ENCODE peak calls at places on chromosomes 13 and 19, in eight cellular contexts. One of them, this sample, is unnamed.

GRCh38 chr19:13817615-13818371 is 22.6 kb downstream of the ZSWIM4 start:
- DNase-seq in fibroblast of pulmonary artery: no peak
- DNase-seq in cardiac muscle cell: peak
- DNase-seq in progenitor cell of endocrine pancreas: peak
- DNase-seq in activated CD4-positive, alpha-beta T cell treated with anti-CD3 and anti-CD28 coated beads, Interleukin-2, amount 10 ng/mL, durations not matched to agents 7 days and 5 days: peak
- DNase-seq in activated T-helper 1 cell treated with anti-CD3 and anti-CD28 coated beads, Interleukin-12 subunit alpha, Interleukin-12 subunit beta, Interleukin-2, Interleukin-4 antibody, amounts not matched to agents 30 ng/mL and 10 ng/mL and 1 ng/mL, durations not matched to agents 14 hours and 24 hours and 36 hours: no peak
- DNase-seq in cerebellar nuclear complex: no peak
- DNase-seq in HS-5: no peak
- DNase-seq in this sample: no peak

GRCh38 chr13:75685239-75685697 is 49.1 kb downstream of the LMO7 start:
- DNase-seq in fibroblast of pulmonary artery: peak
- DNase-seq in cardiac muscle cell: no peak
- DNase-seq in progenitor cell of endocrine pancreas: no peak
- DNase-seq in activated CD4-positive, alpha-beta T cell treated with anti-CD3 and anti-CD28 coated beads, Interleukin-2, amount 10 ng/mL, durations not matched to agents 7 days and 5 days: no peak
- DNase-seq in activated T-helper 1 cell treated with anti-CD3 and anti-CD28 coated beads, Interleukin-12 subunit alpha, Interleukin-12 subunit beta, Interleukin-2, Interleukin-4 antibody, amounts not matched to agents 30 ng/mL and 10 ng/mL and 1 ng/mL, durations not matched to agents 14 hours and 24 hours and 36 hours: no peak
- DNase-seq in cerebellar nuclear complex: no peak
- DNase-seq in HS-5: no peak
- DNase-seq in this sample: peak

GRCh38 chr13:40230833-40231266 is 435.6 kb downstream of the FOXO1 start:
- DNase-seq in fibroblast of pulmonary artery: peak
- DNase-seq in cardiac muscle cell: no peak
- DNase-seq in progenitor cell of endocrine pancreas: no peak
- DNase-seq in activated CD4-positive, alpha-beta T cell treated with anti-CD3 and anti-CD28 coated beads, Interleukin-2, amount 10 ng/mL, durations not matched to agents 7 days and 5 days: no peak
- DNase-seq in activated T-helper 1 cell treated with anti-CD3 and anti-CD28 coated beads, Interleukin-12 subunit alpha, Interleukin-12 subunit beta, Interleukin-2, Interleukin-4 antibody, amounts not matched to agents 30 ng/mL and 10 ng/mL and 1 ng/mL, durations not matched to agents 14 hours and 24 hours and 36 hours: no peak
- DNase-seq in cerebellar nuclear complex: no peak
- DNase-seq in HS-5: no peak
- DNase-seq in this sample: no peak

GRCh38 chr13:83065136-83065535 is 817.1 kb downstream of the SLITRK1 start:
- DNase-seq in fibroblast of pulmonary artery: peak
- DNase-seq in cardiac muscle cell: no peak
- DNase-seq in progenitor cell of endocrine pancreas: no peak
- DNase-seq in activated CD4-positive, alpha-beta T cell treated with anti-CD3 and anti-CD28 coated beads, Interleukin-2, amount 10 ng/mL, durations not matched to agents 7 days and 5 days: no peak
- DNase-seq in activated T-helper 1 cell treated with anti-CD3 and anti-CD28 coated beads, Interleukin-12 subunit alpha, Interleukin-12 subunit beta, Interleukin-2, Interleukin-4 antibody, amounts not matched to agents 30 ng/mL and 10 ng/mL and 1 ng/mL, durations not matched to agents 14 hours and 24 hours and 36 hours: no peak
- DNase-seq in cerebellar nuclear complex: no peak
- DNase-seq in HS-5: no peak
- DNase-seq in this sample: peak

GRCh38 chr13:20274466-20274865 is 42.3 kb upstream of the GJB6 start:
- DNase-seq in fibroblast of pulmonary artery: no peak
- DNase-seq in cardiac muscle cell: no peak
- DNase-seq in progenitor cell of endocrine pancreas: no peak
- DNase-seq in activated CD4-positive, alpha-beta T cell treated with anti-CD3 and anti-CD28 coated beads, Interleukin-2, amount 10 ng/mL, durations not matched to agents 7 days and 5 days: no peak
- DNase-seq in activated T-helper 1 cell treated with anti-CD3 and anti-CD28 coated beads, Interleukin-12 subunit alpha, Interleukin-12 subunit beta, Interleukin-2, Interleukin-4 antibody, amounts not matched to agents 30 ng/mL and 10 ng/mL and 1 ng/mL, durations not matched to agents 14 hours and 24 hours and 36 hours: no peak
- DNase-seq in cerebellar nuclear complex: no peak
- DNase-seq in HS-5: no peak
- DNase-seq in this sample: peak

GRCh38 chr19:12664406-12665280 is 1.9 kb downstream of the MAN2B1 start:
- DNase-seq in fibroblast of pulmonary artery: no peak
- DNase-seq in cardiac muscle cell: peak
- DNase-seq in progenitor cell of endocrine pancreas: no peak
- DNase-seq in activated CD4-positive, alpha-beta T cell treated with anti-CD3 and anti-CD28 coated beads, Interleukin-2, amount 10 ng/mL, durations not matched to agents 7 days and 5 days: no peak
- DNase-seq in activated T-helper 1 cell treated with anti-CD3 and anti-CD28 coated beads, Interleukin-12 subunit alpha, Interleukin-12 subunit beta, Interleukin-2, Interleukin-4 antibody, amounts not matched to agents 30 ng/mL and 10 ng/mL and 1 ng/mL, durations not matched to agents 14 hours and 24 hours and 36 hours: no peak
- DNase-seq in cerebellar nuclear complex: no peak
- DNase-seq in HS-5: no peak
- DNase-seq in this sample: no peak

GRCh38 chr19:17095141-17095919 is 19.8 kb downstream of the MYO9B start:
- DNase-seq in fibroblast of pulmonary artery: peak
- DNase-seq in cardiac muscle cell: no peak
- DNase-seq in progenitor cell of endocrine pancreas: no peak
- DNase-seq in activated CD4-positive, alpha-beta T cell treated with anti-CD3 and anti-CD28 coated beads, Interleukin-2, amount 10 ng/mL, durations not matched to agents 7 days and 5 days: no peak
- DNase-seq in activated T-helper 1 cell treated with anti-CD3 and anti-CD28 coated beads, Interleukin-12 subunit alpha, Interleukin-12 subunit beta, Interleukin-2, Interleukin-4 antibody, amounts not matched to agents 30 ng/mL and 10 ng/mL and 1 ng/mL, durations not matched to agents 14 hours and 24 hours and 36 hours: no peak
- DNase-seq in cerebellar nuclear complex: no peak
- DNase-seq in HS-5: no peak
- DNase-seq in this sample: no peak

GRCh38 chr13:100883453-100883852 is 208.9 kb upstream of the TMTC4 start:
- DNase-seq in fibroblast of pulmonary artery: no peak
- DNase-seq in cardiac muscle cell: no peak
- DNase-seq in progenitor cell of endocrine pancreas: no peak
- DNase-seq in activated CD4-positive, alpha-beta T cell treated with anti-CD3 and anti-CD28 coated beads, Interleukin-2, amount 10 ng/mL, durations not matched to agents 7 days and 5 days: no peak
- DNase-seq in activated T-helper 1 cell treated with anti-CD3 and anti-CD28 coated beads, Interleukin-12 subunit alpha, Interleukin-12 subunit beta, Interleukin-2, Interleukin-4 antibody, amounts not matched to agents 30 ng/mL and 10 ng/mL and 1 ng/mL, durations not matched to agents 14 hours and 24 hours and 36 hours: no peak
- DNase-seq in cerebellar nuclear complex: no peak
- DNase-seq in HS-5: no peak
- DNase-seq in this sample: no peak

GRCh38 chr13:97262058-97262457 is 39.9 kb downstream of the MBNL2 start:
- DNase-seq in fibroblast of pulmonary artery: no peak
- DNase-seq in cardiac muscle cell: no peak
- DNase-seq in progenitor cell of endocrine pancreas: no peak
- DNase-seq in activated CD4-positive, alpha-beta T cell treated with anti-CD3 and anti-CD28 coated beads, Interleukin-2, amount 10 ng/mL, durations not matched to agents 7 days and 5 days: no peak
- DNase-seq in activated T-helper 1 cell treated with anti-CD3 and anti-CD28 coated beads, Interleukin-12 subunit alpha, Interleukin-12 subunit beta, Interleukin-2, Interleukin-4 antibody, amounts not matched to agents 30 ng/mL and 10 ng/mL and 1 ng/mL, durations not matched to agents 14 hours and 24 hours and 36 hours: no peak
- DNase-seq in cerebellar nuclear complex: no peak
- DNase-seq in HS-5: no peak
- DNase-seq in this sample: no peak

GRCh38 chr13:54750521-54750920 is 1721.9 kb downstream of the OLFM4 start:
- DNase-seq in fibroblast of pulmonary artery: no peak
- DNase-seq in cardiac muscle cell: peak
- DNase-seq in progenitor cell of endocrine pancreas: no peak
- DNase-seq in activated CD4-positive, alpha-beta T cell treated with anti-CD3 and anti-CD28 coated beads, Interleukin-2, amount 10 ng/mL, durations not matched to agents 7 days and 5 days: no peak
- DNase-seq in activated T-helper 1 cell treated with anti-CD3 and anti-CD28 coated beads, Interleukin-12 subunit alpha, Interleukin-12 subunit beta, Interleukin-2, Interleukin-4 antibody, amounts not matched to agents 30 ng/mL and 10 ng/mL and 1 ng/mL, durations not matched to agents 14 hours and 24 hours and 36 hours: no peak
- DNase-seq in cerebellar nuclear complex: no peak
- DNase-seq in HS-5: no peak
- DNase-seq in this sample: no peak

GRCh38 chr19:6220385-6221191 is 59.2 kb downstream of the MLLT1 start:
- DNase-seq in fibroblast of pulmonary artery: peak
- DNase-seq in cardiac muscle cell: no peak
- DNase-seq in progenitor cell of endocrine pancreas: no peak
- DNase-seq in activated CD4-positive, alpha-beta T cell treated with anti-CD3 and anti-CD28 coated beads, Interleukin-2, amount 10 ng/mL, durations not matched to agents 7 days and 5 days: no peak
- DNase-seq in activated T-helper 1 cell treated with anti-CD3 and anti-CD28 coated beads, Interleukin-12 subunit alpha, Interleukin-12 subunit beta, Interleukin-2, Interleukin-4 antibody, amounts not matched to agents 30 ng/mL and 10 ng/mL and 1 ng/mL, durations not matched to agents 14 hours and 24 hours and 36 hours: no peak
- DNase-seq in cerebellar nuclear complex: no peak
- DNase-seq in HS-5: no peak
- DNase-seq in this sample: no peak

GRCh38 chr19:6480843-6481415 is 658 bp downstream of the DENND1C start:
- DNase-seq in fibroblast of pulmonary artery: no peak
- DNase-seq in cardiac muscle cell: no peak
- DNase-seq in progenitor cell of endocrine pancreas: no peak
- DNase-seq in activated CD4-positive, alpha-beta T cell treated with anti-CD3 and anti-CD28 coated beads, Interleukin-2, amount 10 ng/mL, durations not matched to agents 7 days and 5 days: peak
- DNase-seq in activated T-helper 1 cell treated with anti-CD3 and anti-CD28 coated beads, Interleukin-12 subunit alpha, Interleukin-12 subunit beta, Interleukin-2, Interleukin-4 antibody, amounts not matched to agents 30 ng/mL and 10 ng/mL and 1 ng/mL, durations not matched to agents 14 hours and 24 hours and 36 hours: no peak
- DNase-seq in cerebellar nuclear complex: no peak
- DNase-seq in HS-5: no peak
- DNase-seq in this sample: no peak

GRCh38 chr13:59425211-59425721 is 738.5 kb downstream of the DIAPH3 start:
- DNase-seq in fibroblast of pulmonary artery: peak
- DNase-seq in cardiac muscle cell: no peak
- DNase-seq in progenitor cell of endocrine pancreas: no peak
- DNase-seq in activated CD4-positive, alpha-beta T cell treated with anti-CD3 and anti-CD28 coated beads, Interleukin-2, amount 10 ng/mL, durations not matched to agents 7 days and 5 days: no peak
- DNase-seq in activated T-helper 1 cell treated with anti-CD3 and anti-CD28 coated beads, Interleukin-12 subunit alpha, Interleukin-12 subunit beta, Interleukin-2, Interleukin-4 antibody, amounts not matched to agents 30 ng/mL and 10 ng/mL and 1 ng/mL, durations not matched to agents 14 hours and 24 hours and 36 hours: no peak
- DNase-seq in cerebellar nuclear complex: no peak
- DNase-seq in HS-5: peak
- DNase-seq in this sample: no peak

GRCh38 chr13:26425439-26426358 is 131.8 kb upstream of the WASF3 start:
- DNase-seq in fibroblast of pulmonary artery: peak
- DNase-seq in cardiac muscle cell: no peak
- DNase-seq in progenitor cell of endocrine pancreas: no peak
- DNase-seq in activated CD4-positive, alpha-beta T cell treated with anti-CD3 and anti-CD28 coated beads, Interleukin-2, amount 10 ng/mL, durations not matched to agents 7 days and 5 days: no peak
- DNase-seq in activated T-helper 1 cell treated with anti-CD3 and anti-CD28 coated beads, Interleukin-12 subunit alpha, Interleukin-12 subunit beta, Interleukin-2, Interleukin-4 antibody, amounts not matched to agents 30 ng/mL and 10 ng/mL and 1 ng/mL, durations not matched to agents 14 hours and 24 hours and 36 hours: no peak
- DNase-seq in cerebellar nuclear complex: no peak
- DNase-seq in HS-5: no peak
- DNase-seq in this sample: no peak

GRCh38 chr13:113479179-113479578 is 11.3 kb downstream of the DCUN1D2 start:
- DNase-seq in fibroblast of pulmonary artery: no peak
- DNase-seq in cardiac muscle cell: no peak
- DNase-seq in progenitor cell of endocrine pancreas: no peak
- DNase-seq in activated CD4-positive, alpha-beta T cell treated with anti-CD3 and anti-CD28 coated beads, Interleukin-2, amount 10 ng/mL, durations not matched to agents 7 days and 5 days: no peak
- DNase-seq in activated T-helper 1 cell treated with anti-CD3 and anti-CD28 coated beads, Interleukin-12 subunit alpha, Interleukin-12 subunit beta, Interleukin-2, Interleukin-4 antibody, amounts not matched to agents 30 ng/mL and 10 ng/mL and 1 ng/mL, durations not matched to agents 14 hours and 24 hours and 36 hours: no peak
- DNase-seq in cerebellar nuclear complex: no peak
- DNase-seq in HS-5: no peak
- DNase-seq in this sample: no peak

GRCh38 chr19:11373166-11373884 is 1.1 kb upstream of the SWSAP1 start:
- DNase-seq in fibroblast of pulmonary artery: peak
- DNase-seq in cardiac muscle cell: peak
- DNase-seq in progenitor cell of endocrine pancreas: peak
- DNase-seq in activated CD4-positive, alpha-beta T cell treated with anti-CD3 and anti-CD28 coated beads, Interleukin-2, amount 10 ng/mL, durations not matched to agents 7 days and 5 days: no peak
- DNase-seq in activated T-helper 1 cell treated with anti-CD3 and anti-CD28 coated beads, Interleukin-12 subunit alpha, Interleukin-12 subunit beta, Interleukin-2, Interleukin-4 antibody, amounts not matched to agents 30 ng/mL and 10 ng/mL and 1 ng/mL, durations not matched to agents 14 hours and 24 hours and 36 hours: no peak
- DNase-seq in cerebellar nuclear complex: no peak
- DNase-seq in HS-5: no peak
- DNase-seq in this sample: no peak

GRCh38 chr19:4376991-4377781 is 23.2 kb downstream of the SH3GL1 start:
- DNase-seq in fibroblast of pulmonary artery: no peak
- DNase-seq in cardiac muscle cell: no peak
- DNase-seq in progenitor cell of endocrine pancreas: no peak
- DNase-seq in activated CD4-positive, alpha-beta T cell treated with anti-CD3 and anti-CD28 coated beads, Interleukin-2, amount 10 ng/mL, durations not matched to agents 7 days and 5 days: no peak
- DNase-seq in activated T-helper 1 cell treated with anti-CD3 and anti-CD28 coated beads, Interleukin-12 subunit alpha, Interleukin-12 subunit beta, Interleukin-2, Interleukin-4 antibody, amounts not matched to agents 30 ng/mL and 10 ng/mL and 1 ng/mL, durations not matched to agents 14 hours and 24 hours and 36 hours: no peak
- DNase-seq in cerebellar nuclear complex: no peak
- DNase-seq in HS-5: no peak
- DNase-seq in this sample: peak

GRCh38 chr19:15107056-15108010 is at the start of gene SYDE1:
- DNase-seq in fibroblast of pulmonary artery: peak
- DNase-seq in cardiac muscle cell: peak
- DNase-seq in progenitor cell of endocrine pancreas: no peak
- DNase-seq in activated CD4-positive, alpha-beta T cell treated with anti-CD3 and anti-CD28 coated beads, Interleukin-2, amount 10 ng/mL, durations not matched to agents 7 days and 5 days: no peak
- DNase-seq in activated T-helper 1 cell treated with anti-CD3 and anti-CD28 coated beads, Interleukin-12 subunit alpha, Interleukin-12 subunit beta, Interleukin-2, Interleukin-4 antibody, amounts not matched to agents 30 ng/mL and 10 ng/mL and 1 ng/mL, durations not matched to agents 14 hours and 24 hours and 36 hours: no peak
- DNase-seq in cerebellar nuclear complex: no peak
- DNase-seq in HS-5: peak
- DNase-seq in this sample: peak

GRCh38 chr19:10968527-10969081 is 7.8 kb downstream of the SMARCA4 start:
- DNase-seq in fibroblast of pulmonary artery: no peak
- DNase-seq in cardiac muscle cell: no peak
- DNase-seq in progenitor cell of endocrine pancreas: no peak
- DNase-seq in activated CD4-positive, alpha-beta T cell treated with anti-CD3 and anti-CD28 coated beads, Interleukin-2, amount 10 ng/mL, durations not matched to agents 7 days and 5 days: no peak
- DNase-seq in activated T-helper 1 cell treated with anti-CD3 and anti-CD28 coated beads, Interleukin-12 subunit alpha, Interleukin-12 subunit beta, Interleukin-2, Interleukin-4 antibody, amounts not matched to agents 30 ng/mL and 10 ng/mL and 1 ng/mL, durations not matched to agents 14 hours and 24 hours and 36 hours: no peak
- DNase-seq in cerebellar nuclear complex: no peak
- DNase-seq in HS-5: no peak
- DNase-seq in this sample: no peak

GRCh38 chr13:113401452-113402415 is 37.8 kb upstream of the GRTP1 start:
- DNase-seq in fibroblast of pulmonary artery: no peak
- DNase-seq in cardiac muscle cell: no peak
- DNase-seq in progenitor cell of endocrine pancreas: no peak
- DNase-seq in activated CD4-positive, alpha-beta T cell treated with anti-CD3 and anti-CD28 coated beads, Interleukin-2, amount 10 ng/mL, durations not matched to agents 7 days and 5 days: no peak
- DNase-seq in activated T-helper 1 cell treated with anti-CD3 and anti-CD28 coated beads, Interleukin-12 subunit alpha, Interleukin-12 subunit beta, Interleukin-2, Interleukin-4 antibody, amounts not matched to agents 30 ng/mL and 10 ng/mL and 1 ng/mL, durations not matched to agents 14 hours and 24 hours and 36 hours: no peak
- DNase-seq in cerebellar nuclear complex: no peak
- DNase-seq in HS-5: no peak
- DNase-seq in this sample: no peak

GRCh38 chr19:48059331-48059730 is 15.5 kb upstream of the CABP5 start:
- DNase-seq in fibroblast of pulmonary artery: no peak
- DNase-seq in cardiac muscle cell: no peak
- DNase-seq in progenitor cell of endocrine pancreas: no peak
- DNase-seq in activated CD4-positive, alpha-beta T cell treated with anti-CD3 and anti-CD28 coated beads, Interleukin-2, amount 10 ng/mL, durations not matched to agents 7 days and 5 days: no peak
- DNase-seq in activated T-helper 1 cell treated with anti-CD3 and anti-CD28 coated beads, Interleukin-12 subunit alpha, Interleukin-12 subunit beta, Interleukin-2, Interleukin-4 antibody, amounts not matched to agents 30 ng/mL and 10 ng/mL and 1 ng/mL, durations not matched to agents 14 hours and 24 hours and 36 hours: no peak
- DNase-seq in cerebellar nuclear complex: no peak
- DNase-seq in HS-5: no peak
- DNase-seq in this sample: no peak

GRCh38 chr13:29676941-29677452 is 81.5 kb upstream of the SLC7A1 start:
- DNase-seq in fibroblast of pulmonary artery: no peak
- DNase-seq in cardiac muscle cell: no peak
- DNase-seq in progenitor cell of endocrine pancreas: no peak
- DNase-seq in activated CD4-positive, alpha-beta T cell treated with anti-CD3 and anti-CD28 coated beads, Interleukin-2, amount 10 ng/mL, durations not matched to agents 7 days and 5 days: no peak
- DNase-seq in activated T-helper 1 cell treated with anti-CD3 and anti-CD28 coated beads, Interleukin-12 subunit alpha, Interleukin-12 subunit beta, Interleukin-2, Interleukin-4 antibody, amounts not matched to agents 30 ng/mL and 10 ng/mL and 1 ng/mL, durations not matched to agents 14 hours and 24 hours and 36 hours: no peak
- DNase-seq in cerebellar nuclear complex: no peak
- DNase-seq in HS-5: no peak
- DNase-seq in this sample: peak

GRCh38 chr19:51688665-51689571 is 4.2 kb upstream of the SPACA6 start:
- DNase-seq in fibroblast of pulmonary artery: peak
- DNase-seq in cardiac muscle cell: peak
- DNase-seq in progenitor cell of endocrine pancreas: peak
- DNase-seq in activated CD4-positive, alpha-beta T cell treated with anti-CD3 and anti-CD28 coated beads, Interleukin-2, amount 10 ng/mL, durations not matched to agents 7 days and 5 days: no peak
- DNase-seq in activated T-helper 1 cell treated with anti-CD3 and anti-CD28 coated beads, Interleukin-12 subunit alpha, Interleukin-12 subunit beta, Interleukin-2, Interleukin-4 antibody, amounts not matched to agents 30 ng/mL and 10 ng/mL and 1 ng/mL, durations not matched to agents 14 hours and 24 hours and 36 hours: no peak
- DNase-seq in cerebellar nuclear complex: peak
- DNase-seq in HS-5: peak
- DNase-seq in this sample: peak

GRCh38 chr13:27920677-27921420 is 1.0 kb downstream of the PDX1 start:
- DNase-seq in fibroblast of pulmonary artery: peak
- DNase-seq in cardiac muscle cell: peak
- DNase-seq in progenitor cell of endocrine pancreas: no peak
- DNase-seq in activated CD4-positive, alpha-beta T cell treated with anti-CD3 and anti-CD28 coated beads, Interleukin-2, amount 10 ng/mL, durations not matched to agents 7 days and 5 days: no peak
- DNase-seq in activated T-helper 1 cell treated with anti-CD3 and anti-CD28 coated beads, Interleukin-12 subunit alpha, Interleukin-12 subunit beta, Interleukin-2, Interleukin-4 antibody, amounts not matched to agents 30 ng/mL and 10 ng/mL and 1 ng/mL, durations not matched to agents 14 hours and 24 hours and 36 hours: no peak
- DNase-seq in cerebellar nuclear complex: no peak
- DNase-seq in HS-5: no peak
- DNase-seq in this sample: no peak

GRCh38 chr13:99415851-99416331 is 85.4 kb upstream of the TM9SF2 start:
- DNase-seq in fibroblast of pulmonary artery: no peak
- DNase-seq in cardiac muscle cell: no peak
- DNase-seq in progenitor cell of endocrine pancreas: no peak
- DNase-seq in activated CD4-positive, alpha-beta T cell treated with anti-CD3 and anti-CD28 coated beads, Interleukin-2, amount 10 ng/mL, durations not matched to agents 7 days and 5 days: no peak
- DNase-seq in activated T-helper 1 cell treated with anti-CD3 and anti-CD28 coated beads, Interleukin-12 subunit alpha, Interleukin-12 subunit beta, Interleukin-2, Interleukin-4 antibody, amounts not matched to agents 30 ng/mL and 10 ng/mL and 1 ng/mL, durations not matched to agents 14 hours and 24 hours and 36 hours: no peak
- DNase-seq in cerebellar nuclear complex: no peak
- DNase-seq in HS-5: no peak
- DNase-seq in this sample: no peak

GRCh38 chr13:106526748-106527488 is 8.5 kb downstream of the EFNB2 start:
- DNase-seq in fibroblast of pulmonary artery: no peak
- DNase-seq in cardiac muscle cell: no peak
- DNase-seq in progenitor cell of endocrine pancreas: no peak
- DNase-seq in activated CD4-positive, alpha-beta T cell treated with anti-CD3 and anti-CD28 coated beads, Interleukin-2, amount 10 ng/mL, durations not matched to agents 7 days and 5 days: no peak
- DNase-seq in activated T-helper 1 cell treated with anti-CD3 and anti-CD28 coated beads, Interleukin-12 subunit alpha, Interleukin-12 subunit beta, Interleukin-2, Interleukin-4 antibody, amounts not matched to agents 30 ng/mL and 10 ng/mL and 1 ng/mL, durations not matched to agents 14 hours and 24 hours and 36 hours: no peak
- DNase-seq in cerebellar nuclear complex: no peak
- DNase-seq in HS-5: no peak
- DNase-seq in this sample: no peak

GRCh38 chr19:35037716-35038622 is 3.6 kb upstream of the HPN start:
- DNase-seq in fibroblast of pulmonary artery: peak
- DNase-seq in cardiac muscle cell: no peak
- DNase-seq in progenitor cell of endocrine pancreas: no peak
- DNase-seq in activated CD4-positive, alpha-beta T cell treated with anti-CD3 and anti-CD28 coated beads, Interleukin-2, amount 10 ng/mL, durations not matched to agents 7 days and 5 days: no peak
- DNase-seq in activated T-helper 1 cell treated with anti-CD3 and anti-CD28 coated beads, Interleukin-12 subunit alpha, Interleukin-12 subunit beta, Interleukin-2, Interleukin-4 antibody, amounts not matched to agents 30 ng/mL and 10 ng/mL and 1 ng/mL, durations not matched to agents 14 hours and 24 hours and 36 hours: no peak
- DNase-seq in cerebellar nuclear complex: peak
- DNase-seq in HS-5: no peak
- DNase-seq in this sample: no peak

GRCh38 chr13:80977168-80977567 is 636.2 kb upstream of the SPRY2 start:
- DNase-seq in fibroblast of pulmonary artery: no peak
- DNase-seq in cardiac muscle cell: no peak
- DNase-seq in progenitor cell of endocrine pancreas: no peak
- DNase-seq in activated CD4-positive, alpha-beta T cell treated with anti-CD3 and anti-CD28 coated beads, Interleukin-2, amount 10 ng/mL, durations not matched to agents 7 days and 5 days: no peak
- DNase-seq in activated T-helper 1 cell treated with anti-CD3 and anti-CD28 coated beads, Interleukin-12 subunit alpha, Interleukin-12 subunit beta, Interleukin-2, Interleukin-4 antibody, amounts not matched to agents 30 ng/mL and 10 ng/mL and 1 ng/mL, durations not matched to agents 14 hours and 24 hours and 36 hours: no peak
- DNase-seq in cerebellar nuclear complex: no peak
- DNase-seq in HS-5: no peak
- DNase-seq in this sample: peak

GRCh38 chr19:32450217-32450616 is 44.6 kb downstream of the DPY19L3 start:
- DNase-seq in fibroblast of pulmonary artery: no peak
- DNase-seq in cardiac muscle cell: no peak
- DNase-seq in progenitor cell of endocrine pancreas: no peak
- DNase-seq in activated CD4-positive, alpha-beta T cell treated with anti-CD3 and anti-CD28 coated beads, Interleukin-2, amount 10 ng/mL, durations not matched to agents 7 days and 5 days: no peak
- DNase-seq in activated T-helper 1 cell treated with anti-CD3 and anti-CD28 coated beads, Interleukin-12 subunit alpha, Interleukin-12 subunit beta, Interleukin-2, Interleukin-4 antibody, amounts not matched to agents 30 ng/mL and 10 ng/mL and 1 ng/mL, durations not matched to agents 14 hours and 24 hours and 36 hours: no peak
- DNase-seq in cerebellar nuclear complex: no peak
- DNase-seq in HS-5: no peak
- DNase-seq in this sample: no peak

GRCh38 chr19:30695171-30695875 is 323.1 kb downstream of the ZNF536 start:
- DNase-seq in fibroblast of pulmonary artery: no peak
- DNase-seq in cardiac muscle cell: peak
- DNase-seq in progenitor cell of endocrine pancreas: no peak
- DNase-seq in activated CD4-positive, alpha-beta T cell treated with anti-CD3 and anti-CD28 coated beads, Interleukin-2, amount 10 ng/mL, durations not matched to agents 7 days and 5 days: no peak
- DNase-seq in activated T-helper 1 cell treated with anti-CD3 and anti-CD28 coated beads, Interleukin-12 subunit alpha, Interleukin-12 subunit beta, Interleukin-2, Interleukin-4 antibody, amounts not matched to agents 30 ng/mL and 10 ng/mL and 1 ng/mL, durations not matched to agents 14 hours and 24 hours and 36 hours: no peak
- DNase-seq in cerebellar nuclear complex: no peak
- DNase-seq in HS-5: no peak
- DNase-seq in this sample: no peak

GRCh38 chr19:30130356-30131122 is 188.5 kb downstream of the URI1 start:
- DNase-seq in fibroblast of pulmonary artery: no peak
- DNase-seq in cardiac muscle cell: no peak
- DNase-seq in progenitor cell of endocrine pancreas: no peak
- DNase-seq in activated CD4-positive, alpha-beta T cell treated with anti-CD3 and anti-CD28 coated beads, Interleukin-2, amount 10 ng/mL, durations not matched to agents 7 days and 5 days: no peak
- DNase-seq in activated T-helper 1 cell treated with anti-CD3 and anti-CD28 coated beads, Interleukin-12 subunit alpha, Interleukin-12 subunit beta, Interleukin-2, Interleukin-4 antibody, amounts not matched to agents 30 ng/mL and 10 ng/mL and 1 ng/mL, durations not matched to agents 14 hours and 24 hours and 36 hours: no peak
- DNase-seq in cerebellar nuclear complex: no peak
- DNase-seq in HS-5: no peak
- DNase-seq in this sample: no peak

GRCh38 chr19:8531470-8531869 is 17.5 kb upstream of the ZNF414 start:
- DNase-seq in fibroblast of pulmonary artery: no peak
- DNase-seq in cardiac muscle cell: no peak
- DNase-seq in progenitor cell of endocrine pancreas: no peak
- DNase-seq in activated CD4-positive, alpha-beta T cell treated with anti-CD3 and anti-CD28 coated beads, Interleukin-2, amount 10 ng/mL, durations not matched to agents 7 days and 5 days: no peak
- DNase-seq in activated T-helper 1 cell treated with anti-CD3 and anti-CD28 coated beads, Interleukin-12 subunit alpha, Interleukin-12 subunit beta, Interleukin-2, Interleukin-4 antibody, amounts not matched to agents 30 ng/mL and 10 ng/mL and 1 ng/mL, durations not matched to agents 14 hours and 24 hours and 36 hours: no peak
- DNase-seq in cerebellar nuclear complex: no peak
- DNase-seq in HS-5: no peak
- DNase-seq in this sample: no peak

GRCh38 chr13:99982741-99983400 is 1.3 kb downstream of the ZIC2 start:
- DNase-seq in fibroblast of pulmonary artery: no peak
- DNase-seq in cardiac muscle cell: peak
- DNase-seq in progenitor cell of endocrine pancreas: no peak
- DNase-seq in activated CD4-positive, alpha-beta T cell treated with anti-CD3 and anti-CD28 coated beads, Interleukin-2, amount 10 ng/mL, durations not matched to agents 7 days and 5 days: no peak
- DNase-seq in activated T-helper 1 cell treated with anti-CD3 and anti-CD28 coated beads, Interleukin-12 subunit alpha, Interleukin-12 subunit beta, Interleukin-2, Interleukin-4 antibody, amounts not matched to agents 30 ng/mL and 10 ng/mL and 1 ng/mL, durations not matched to agents 14 hours and 24 hours and 36 hours: no peak
- DNase-seq in cerebellar nuclear complex: no peak
- DNase-seq in HS-5: no peak
- DNase-seq in this sample: no peak

GRCh38 chr19:36973844-36974195 is 57.7 kb downstream of the ZNF568 start:
- DNase-seq in fibroblast of pulmonary artery: no peak
- DNase-seq in cardiac muscle cell: no peak
- DNase-seq in progenitor cell of endocrine pancreas: no peak
- DNase-seq in activated CD4-positive, alpha-beta T cell treated with anti-CD3 and anti-CD28 coated beads, Interleukin-2, amount 10 ng/mL, durations not matched to agents 7 days and 5 days: no peak
- DNase-seq in activated T-helper 1 cell treated with anti-CD3 and anti-CD28 coated beads, Interleukin-12 subunit alpha, Interleukin-12 subunit beta, Interleukin-2, Interleukin-4 antibody, amounts not matched to agents 30 ng/mL and 10 ng/mL and 1 ng/mL, durations not matched to agents 14 hours and 24 hours and 36 hours: no peak
- DNase-seq in cerebellar nuclear complex: no peak
- DNase-seq in HS-5: no peak
- DNase-seq in this sample: no peak